ENCODE peak calls at places on chromosomes 2 and 18, in eight cellular contexts. One of them, this sample, is unnamed.

GRCh38 chr2:188449570-188449969 is 157.9 kb downstream of the GULP1 start:
- DNase-seq in transverse colon: no peak
- DNase-seq in vagina: no peak
- DNase-seq in sigmoid colon: no peak
- DNase-seq in suprapubic skin: no peak
- DNase-seq in prostate gland: no peak
- DNase-seq in upper lobe of left lung: no peak
- DNase-seq in endothelial cell of umbilical vein: no peak
- DNase-seq in this sample: no peak

GRCh38 chr18:57764087-57764486 is 39.0 kb downstream of the ATP8B1 start:
- DNase-seq in transverse colon: no peak
- DNase-seq in vagina: no peak
- DNase-seq in sigmoid colon: no peak
- DNase-seq in suprapubic skin: no peak
- DNase-seq in prostate gland: no peak
- DNase-seq in upper lobe of left lung: no peak
- DNase-seq in endothelial cell of umbilical vein: no peak
- DNase-seq in this sample: no peak

GRCh38 chr2:171210864-171211431 is 50.3 kb upstream of the TLK1 start:
- DNase-seq in transverse colon: no peak
- DNase-seq in vagina: no peak
- DNase-seq in sigmoid colon: no peak
- DNase-seq in suprapubic skin: no peak
- DNase-seq in prostate gland: peak
- DNase-seq in upper lobe of left lung: no peak
- DNase-seq in endothelial cell of umbilical vein: no peak
- DNase-seq in this sample: peak

GRCh38 chr2:227414846-227415245 is 27.1 kb upstream of the SCYGR1 start:
- DNase-seq in transverse colon: no peak
- DNase-seq in vagina: no peak
- DNase-seq in sigmoid colon: no peak
- DNase-seq in suprapubic skin: no peak
- DNase-seq in prostate gland: no peak
- DNase-seq in upper lobe of left lung: no peak
- DNase-seq in endothelial cell of umbilical vein: no peak
- DNase-seq in this sample: no peak

GRCh38 chr2:199460101-199460671 is 2.4 kb upstream of the SATB2 start:
- DNase-seq in transverse colon: no peak
- DNase-seq in vagina: no peak
- DNase-seq in sigmoid colon: no peak
- DNase-seq in suprapubic skin: no peak
- DNase-seq in prostate gland: no peak
- DNase-seq in upper lobe of left lung: no peak
- DNase-seq in endothelial cell of umbilical vein: peak
- DNase-seq in this sample: no peak

GRCh38 chr18:58881469-58881868 is 16.8 kb downstream of the ZNF532 start:
- DNase-seq in transverse colon: no peak
- DNase-seq in vagina: no peak
- DNase-seq in sigmoid colon: no peak
- DNase-seq in suprapubic skin: no peak
- DNase-seq in prostate gland: no peak
- DNase-seq in upper lobe of left lung: no peak
- DNase-seq in endothelial cell of umbilical vein: no peak
- DNase-seq in this sample: no peak

GRCh38 chr2:29495068-29495467 is 379.9 kb downstream of the CLIP4 start:
- DNase-seq in transverse colon: no peak
- DNase-seq in vagina: no peak
- DNase-seq in sigmoid colon: no peak
- DNase-seq in suprapubic skin: no peak
- DNase-seq in prostate gland: no peak
- DNase-seq in upper lobe of left lung: no peak
- DNase-seq in endothelial cell of umbilical vein: no peak
- DNase-seq in this sample: no peak

GRCh38 chr2:11589316-11589940 is 55.6 kb downstream of the GREB1 start:
- DNase-seq in transverse colon: no peak
- DNase-seq in vagina: no peak
- DNase-seq in sigmoid colon: no peak
- DNase-seq in suprapubic skin: no peak
- DNase-seq in prostate gland: no peak
- DNase-seq in upper lobe of left lung: no peak
- DNase-seq in endothelial cell of umbilical vein: no peak
- DNase-seq in this sample: peak

GRCh38 chr2:201786471-201786870 is 5.7 kb upstream of the ALS2 start:
- DNase-seq in transverse colon: no peak
- DNase-seq in vagina: no peak
- DNase-seq in sigmoid colon: no peak
- DNase-seq in suprapubic skin: no peak
- DNase-seq in prostate gland: no peak
- DNase-seq in upper lobe of left lung: no peak
- DNase-seq in endothelial cell of umbilical vein: no peak
- DNase-seq in this sample: no peak

GRCh38 chr18:26545737-26546136 is 2.6 kb downstream of the KCTD1 start:
- DNase-seq in transverse colon: no peak
- DNase-seq in vagina: no peak
- DNase-seq in sigmoid colon: no peak
- DNase-seq in suprapubic skin: no peak
- DNase-seq in prostate gland: no peak
- DNase-seq in upper lobe of left lung: no peak
- DNase-seq in endothelial cell of umbilical vein: no peak
- DNase-seq in this sample: no peak

GRCh38 chr2:28904802-28905499 is 10.5 kb downstream of the WDR43 start:
- DNase-seq in transverse colon: no peak
- DNase-seq in vagina: no peak
- DNase-seq in sigmoid colon: no peak
- DNase-seq in suprapubic skin: no peak
- DNase-seq in prostate gland: no peak
- DNase-seq in upper lobe of left lung: no peak
- DNase-seq in endothelial cell of umbilical vein: no peak
- DNase-seq in this sample: no peak

GRCh38 chr18:44960580-44960979 is 279.9 kb downstream of the SETBP1 start:
- DNase-seq in transverse colon: no peak
- DNase-seq in vagina: no peak
- DNase-seq in sigmoid colon: no peak
- DNase-seq in suprapubic skin: no peak
- DNase-seq in prostate gland: no peak
- DNase-seq in upper lobe of left lung: no peak
- DNase-seq in endothelial cell of umbilical vein: no peak
- DNase-seq in this sample: no peak

GRCh38 chr18:36186461-36187137 is 698 bp upstream of the MOCOS start:
- DNase-seq in transverse colon: peak
- DNase-seq in vagina: no peak
- DNase-seq in sigmoid colon: no peak
- DNase-seq in suprapubic skin: no peak
- DNase-seq in prostate gland: no peak
- DNase-seq in upper lobe of left lung: peak
- DNase-seq in endothelial cell of umbilical vein: no peak
- DNase-seq in this sample: peak

GRCh38 chr18:37450434-37451133 is 115.0 kb downstream of the CELF4 start:
- DNase-seq in transverse colon: no peak
- DNase-seq in vagina: no peak
- DNase-seq in sigmoid colon: peak
- DNase-seq in suprapubic skin: no peak
- DNase-seq in prostate gland: no peak
- DNase-seq in upper lobe of left lung: peak
- DNase-seq in endothelial cell of umbilical vein: no peak
- DNase-seq in this sample: peak

GRCh38 chr2:98346259-98347236 is at the start of gene CNGA3:
- DNase-seq in transverse colon: peak
- DNase-seq in vagina: no peak
- DNase-seq in sigmoid colon: no peak
- DNase-seq in suprapubic skin: no peak
- DNase-seq in prostate gland: no peak
- DNase-seq in upper lobe of left lung: peak
- DNase-seq in endothelial cell of umbilical vein: peak
- DNase-seq in this sample: peak

GRCh38 chr2:142966281-142966680 is 88.8 kb downstream of the KYNU start:
- DNase-seq in transverse colon: no peak
- DNase-seq in vagina: no peak
- DNase-seq in sigmoid colon: no peak
- DNase-seq in suprapubic skin: no peak
- DNase-seq in prostate gland: no peak
- DNase-seq in upper lobe of left lung: no peak
- DNase-seq in endothelial cell of umbilical vein: no peak
- DNase-seq in this sample: no peak

GRCh38 chr18:11658989-11659388 is 30.1 kb upstream of the GNAL start:
- DNase-seq in transverse colon: no peak
- DNase-seq in vagina: peak
- DNase-seq in sigmoid colon: no peak
- DNase-seq in suprapubic skin: no peak
- DNase-seq in prostate gland: no peak
- DNase-seq in upper lobe of left lung: no peak
- DNase-seq in endothelial cell of umbilical vein: no peak
- DNase-seq in this sample: no peak

GRCh38 chr2:88729061-88729745 is 37.7 kb downstream of the RPIA start:
- DNase-seq in transverse colon: no peak
- DNase-seq in vagina: no peak
- DNase-seq in sigmoid colon: no peak
- DNase-seq in suprapubic skin: no peak
- DNase-seq in prostate gland: no peak
- DNase-seq in upper lobe of left lung: no peak
- DNase-seq in endothelial cell of umbilical vein: peak
- DNase-seq in this sample: no peak

GRCh38 chr2:225025917-225026571 is 16.2 kb downstream of the DOCK10 start:
- DNase-seq in transverse colon: no peak
- DNase-seq in vagina: no peak
- DNase-seq in sigmoid colon: no peak
- DNase-seq in suprapubic skin: no peak
- DNase-seq in prostate gland: no peak
- DNase-seq in upper lobe of left lung: no peak
- DNase-seq in endothelial cell of umbilical vein: no peak
- DNase-seq in this sample: no peak

GRCh38 chr2:38163579-38163978 is 87.6 kb upstream of the CYP1B1 start:
- DNase-seq in transverse colon: no peak
- DNase-seq in vagina: no peak
- DNase-seq in sigmoid colon: no peak
- DNase-seq in suprapubic skin: no peak
- DNase-seq in prostate gland: no peak
- DNase-seq in upper lobe of left lung: no peak
- DNase-seq in endothelial cell of umbilical vein: no peak
- DNase-seq in this sample: no peak
- TF ChIP-seq POLR2AphosphoS5 in transverse colon: no peak
- TF ChIP-seq POLR2AphosphoS5 in vagina: no peak
- TF ChIP-seq POLR2AphosphoS5 in sigmoid colon: no peak
- TF ChIP-seq POLR2AphosphoS5 in suprapubic skin: no peak
- TF ChIP-seq POLR2AphosphoS5 in prostate gland: no peak
- TF ChIP-seq POLR2AphosphoS5 in upper lobe of left lung: no peak
- TF ChIP-seq POLR2AphosphoS5 in endothelial cell of umbilical vein: no peak
- TF ChIP-seq POLR2AphosphoS5 in this sample: no peak

GRCh38 chr18:49055787-49056186 is 105.0 kb upstream of the SMAD7 start:
- DNase-seq in transverse colon: peak
- DNase-seq in vagina: no peak
- DNase-seq in sigmoid colon: peak
- DNase-seq in suprapubic skin: no peak
- DNase-seq in prostate gland: no peak
- DNase-seq in upper lobe of left lung: peak
- DNase-seq in endothelial cell of umbilical vein: peak
- DNase-seq in this sample: no peak
- TF ChIP-seq POLR2AphosphoS5 in transverse colon: no peak
- TF ChIP-seq POLR2AphosphoS5 in vagina: no peak
- TF ChIP-seq POLR2AphosphoS5 in sigmoid colon: no peak
- TF ChIP-seq POLR2AphosphoS5 in suprapubic skin: no peak
- TF ChIP-seq POLR2AphosphoS5 in prostate gland: no peak
- TF ChIP-seq POLR2AphosphoS5 in upper lobe of left lung: peak
- TF ChIP-seq POLR2AphosphoS5 in endothelial cell of umbilical vein: peak
- TF ChIP-seq POLR2AphosphoS5 in this sample: no peak

GRCh38 chr2:47077442-47078117 is 77.5 kb downstream of the STPG4 start:
- DNase-seq in transverse colon: no peak
- DNase-seq in vagina: no peak
- DNase-seq in sigmoid colon: no peak
- DNase-seq in suprapubic skin: no peak
- DNase-seq in prostate gland: no peak
- DNase-seq in upper lobe of left lung: no peak
- DNase-seq in endothelial cell of umbilical vein: no peak
- DNase-seq in this sample: peak

GRCh38 chr2:47075361-47076125 is 79.6 kb downstream of the STPG4 start:
- DNase-seq in transverse colon: no peak
- DNase-seq in vagina: no peak
- DNase-seq in sigmoid colon: no peak
- DNase-seq in suprapubic skin: no peak
- DNase-seq in prostate gland: no peak
- DNase-seq in upper lobe of left lung: no peak
- DNase-seq in endothelial cell of umbilical vein: no peak
- DNase-seq in this sample: no peak

GRCh38 chr2:47074691-47075090 is 80.4 kb downstream of the STPG4 start:
- DNase-seq in transverse colon: no peak
- DNase-seq in vagina: no peak
- DNase-seq in sigmoid colon: no peak
- DNase-seq in suprapubic skin: no peak
- DNase-seq in prostate gland: no peak
- DNase-seq in upper lobe of left lung: no peak
- DNase-seq in endothelial cell of umbilical vein: no peak
- DNase-seq in this sample: no peak

GRCh38 chr2:47076586-47077441 is 78.3 kb downstream of the STPG4 start:
- DNase-seq in transverse colon: peak
- DNase-seq in vagina: no peak
- DNase-seq in sigmoid colon: no peak
- DNase-seq in suprapubic skin: no peak
- DNase-seq in prostate gland: no peak
- DNase-seq in upper lobe of left lung: no peak
- DNase-seq in endothelial cell of umbilical vein: peak
- DNase-seq in this sample: no peak

DNA sequence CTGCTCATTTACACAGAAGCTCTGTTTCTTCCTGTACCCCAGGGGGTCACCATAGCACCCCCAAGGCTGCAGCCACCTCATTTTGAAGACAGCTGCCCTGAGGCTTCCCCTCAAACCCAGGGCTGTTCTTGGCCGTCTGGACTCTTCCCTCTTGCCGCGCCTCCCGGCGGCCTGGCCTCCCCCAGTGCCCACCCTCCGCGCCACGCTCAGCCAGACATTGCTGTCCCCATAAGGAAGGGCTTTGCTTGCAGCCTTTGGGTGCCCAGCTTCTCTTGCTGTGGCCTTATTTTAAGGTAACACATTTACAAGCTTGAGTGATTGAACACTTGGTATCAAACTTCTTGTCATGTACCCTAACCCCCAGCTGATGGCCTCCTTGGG is 79.0 kb downstream of the STPG4 start:
- DNase-seq in transverse colon: no peak
- DNase-seq in vagina: no peak
- DNase-seq in sigmoid colon: no peak
- DNase-seq in suprapubic skin: no peak
- DNase-seq in prostate gland: no peak
- DNase-seq in upper lobe of left lung: no peak
- DNase-seq in endothelial cell of umbilical vein: no peak
- DNase-seq in this sample: no peak
- TF ChIP-seq POLR2AphosphoS5 in transverse colon: no peak
- TF ChIP-seq POLR2AphosphoS5 in vagina: no peak
- TF ChIP-seq POLR2AphosphoS5 in sigmoid colon: no peak
- TF ChIP-seq POLR2AphosphoS5 in suprapubic skin: no peak
- TF ChIP-seq POLR2AphosphoS5 in prostate gland: no peak
- TF ChIP-seq POLR2AphosphoS5 in upper lobe of left lung: no peak
- TF ChIP-seq POLR2AphosphoS5 in endothelial cell of umbilical vein: no peak
- TF ChIP-seq POLR2AphosphoS5 in this sample: no peak

DNA sequence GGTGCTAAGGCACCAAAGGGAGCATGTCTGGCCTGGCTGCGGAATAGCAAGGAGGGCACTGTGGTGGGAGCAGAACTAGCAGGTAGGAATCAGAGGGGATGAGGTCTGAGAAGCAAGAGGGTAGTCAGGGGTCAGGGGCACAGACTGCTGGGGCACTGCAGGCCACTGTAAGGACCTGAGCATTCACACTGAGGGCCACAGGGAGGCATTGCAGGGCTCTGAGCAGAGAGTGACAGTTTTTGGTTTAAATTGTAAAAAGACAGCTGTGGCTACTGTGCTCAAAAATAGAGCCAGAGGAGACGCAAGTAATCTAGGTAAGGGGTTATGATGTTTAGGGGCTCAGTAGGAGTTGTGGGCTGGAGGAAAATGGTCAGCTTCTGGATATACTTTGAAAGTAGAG is 41.5 kb downstream of the ARHGAP25 start:
- DNase-seq in transverse colon: no peak
- DNase-seq in vagina: no peak
- DNase-seq in sigmoid colon: no peak
- DNase-seq in suprapubic skin: no peak
- DNase-seq in prostate gland: no peak
- DNase-seq in upper lobe of left lung: no peak
- DNase-seq in endothelial cell of umbilical vein: no peak
- DNase-seq in this sample: no peak
- TF ChIP-seq POLR2AphosphoS5 in transverse colon: no peak
- TF ChIP-seq POLR2AphosphoS5 in vagina: no peak
- TF ChIP-seq POLR2AphosphoS5 in sigmoid colon: no peak
- TF ChIP-seq POLR2AphosphoS5 in suprapubic skin: no peak
- TF ChIP-seq POLR2AphosphoS5 in prostate gland: no peak
- TF ChIP-seq POLR2AphosphoS5 in upper lobe of left lung: no peak
- TF ChIP-seq POLR2AphosphoS5 in endothelial cell of umbilical vein: no peak
- TF ChIP-seq POLR2AphosphoS5 in this sample: no peak

This sample was measured in GM23338.